ENCODE peak calls at places on chromosomes 3 and 15, in ten cellular contexts. P, B, I, C, R, A, J, M, F and G are unnamed samples.

GRCh38 chr15:68376447-68377060 is 55.4 kb downstream of the ITGA11 start:
- DNase-seq in P (peak), B (no peak), I (no peak), C (no peak), R (no peak), A (peak), J (no peak), M (no peak), F (no peak), G (no peak)

GRCh38 chr3:137294139-137294538 is 336.4 kb downstream of the IL20RB start:
- DNase-seq in P (no peak), B (no peak), I (no peak), C (no peak), R (no peak), A (no peak), J (no peak), M (no peak), F (no peak), G (no peak)

GRCh38 chr15:55696221-55696620 is 46.7 kb downstream of the PRTG start:
- DNase-seq in P (no peak), B (no peak), I (no peak), C (no peak), R (no peak), A (no peak), J (no peak), M (no peak), F (no peak), G (no peak)

GRCh38 chr3:69948246-69948862 is 51.2 kb upstream of the SAMMSON start:
- DNase-seq in P (no peak), B (no peak), I (peak), C (no peak), R (no peak), A (no peak), J (peak), M (peak), F (peak), G (no peak)

GRCh38 chr3:58198804-58199203 is 12.0 kb downstream of the DNASE1L3 start:
- DNase-seq in P (no peak), B (no peak), I (no peak), C (no peak), R (no peak), A (no peak), J (no peak), M (no peak), F (no peak), G (no peak)

GRCh38 chr3:176426371-176426770 is 770.9 kb downstream of the TBL1XR1 start:
- DNase-seq in P (no peak), B (no peak), I (no peak), C (no peak), R (no peak), A (no peak), J (no peak), M (no peak), F (no peak), G (no peak)

GRCh38 chr3:159787794-159788205 is 200.8 kb upstream of the IL12A start:
- DNase-seq in P (no peak), B (no peak), I (peak), C (no peak), R (no peak), A (no peak), J (peak), M (no peak), F (no peak), G (no peak)

GRCh38 chr15:41872166-41872747 is 21.6 kb downstream of the SPTBN5 start:
- DNase-seq in P (no peak), B (no peak), I (no peak), C (no peak), R (no peak), A (no peak), J (no peak), M (no peak), F (no peak), G (no peak)

GRCh38 chr3:156211583-156211982 is 91.2 kb downstream of the KCNAB1 start:
- DNase-seq in P (no peak), B (no peak), I (peak), C (no peak), R (no peak), A (no peak), J (peak), M (peak), F (no peak), G (no peak)

GRCh38 chr15:65087873-65088642 is 11.5 kb downstream of the KBTBD13 start:
- DNase-seq in P (no peak), B (no peak), I (no peak), C (no peak), R (no peak), A (no peak), J (no peak), M (no peak), F (no peak), G (no peak)

GRCh38 chr3:144049374-144049773 is 77.8 kb downstream of the DIPK2A start:
- DNase-seq in P (no peak), B (no peak), I (no peak), C (no peak), R (no peak), A (no peak), J (no peak), M (no peak), F (no peak), G (no peak)

GRCh38 chr3:24401090-24401810 is 93.4 kb downstream of the THRB start:
- DNase-seq in P (no peak), B (no peak), I (no peak), C (no peak), R (no peak), A (no peak), J (no peak), M (no peak), F (no peak), G (no peak)

GRCh38 chr15:37087050-37087691 is 13.2 kb downstream of the MEIS2 start:
- DNase-seq in P (no peak), B (no peak), I (no peak), C (no peak), R (no peak), A (no peak), J (no peak), M (no peak), F (no peak), G (no peak)

GRCh38 chr3:174186339-174186984 is 672.7 kb upstream of the NAALADL2 start:
- DNase-seq in P (no peak), B (no peak), I (no peak), C (no peak), R (no peak), A (no peak), J (no peak), M (no peak), F (no peak), G (no peak)

GRCh38 chr3:134260984-134261383 is 10.3 kb upstream of the RYK start:
- DNase-seq in P (no peak), B (no peak), I (no peak), C (no peak), R (no peak), A (no peak), J (no peak), M (no peak), F (peak), G (no peak)

GRCh38 chr3:58568572-58569286 is 8.5 kb downstream of the FAM107A start:
- DNase-seq in P (peak), B (no peak), I (no peak), C (peak), R (peak), A (peak), J (peak), M (peak), F (no peak), G (peak)

GRCh38 chr15:87850916-87851315 is 405.6 kb downstream of the NTRK3 start:
- DNase-seq in P (no peak), B (no peak), I (no peak), C (no peak), R (no peak), A (no peak), J (no peak), M (no peak), F (no peak), G (no peak)

GRCh38 chr15:51798281-51798680 is 31.2 kb upstream of the TMOD3 start:
- DNase-seq in P (no peak), B (no peak), I (no peak), C (no peak), R (no peak), A (no peak), J (no peak), M (no peak), F (no peak), G (no peak)